ENCODE peak calls at places on chromosomes 7 and 10, in six cellular contexts. U is activated effector memory CD4-positive, alpha-beta T cell treated with anti-CD3 and anti-CD28 coated beads, Interleukin-2, amount 50 U/mL, for 16 hours; T is GM12865; Z is AG10803; L is H9; G is T47D. H is an unnamed sample.

GRCh38 chr7:81869670-81870069 is 99.8 kb upstream of the HGF start:
- DNase-seq in U (no peak), T (peak), Z (peak), L (no peak), G (no peak), H (no peak)

GRCh38 chr7:95321720-95322119 is 2.6 kb downstream of the PON1 start:
- DNase-seq in U (no peak), T (no peak), Z (no peak), L (no peak), G (no peak), H (no peak)

GRCh38 chr7:3109516-3109915 is 65.8 kb upstream of the CARD11 start:
- DNase-seq in U (peak), T (no peak), Z (no peak), L (no peak), G (no peak), H (no peak)

GRCh38 chr7:36870625-36871354 is 146.5 kb upstream of the AOAH start:
- DNase-seq in U (no peak), T (no peak), Z (no peak), L (no peak), G (no peak), H (no peak)

GRCh38 chr10:86706401-86706841 is 38.1 kb downstream of the LDB3 start:
- DNase-seq in U (no peak), T (no peak), Z (no peak), L (no peak), G (no peak), H (no peak)

GRCh38 chr10:25018703-25019102 is 2.3 kb downstream of the THNSL1 start:
- DNase-seq in U (no peak), T (no peak), Z (no peak), L (no peak), G (no peak), H (no peak)

GRCh38 chr10:114458955-114459354 is 54.7 kb upstream of the AFAP1L2 start:
- DNase-seq in U (no peak), T (peak), Z (peak), L (peak), G (peak), H (peak)

GRCh38 chr7:155459867-155460461 is 2.0 kb downstream of the EN2 start:
- DNase-seq in U (no peak), T (no peak), Z (no peak), L (no peak), G (no peak), H (no peak)

GRCh38 chr10:87957702-87958101 is 94.3 kb downstream of the PTEN start:
- DNase-seq in U (no peak), T (no peak), Z (no peak), L (no peak), G (no peak), H (no peak)

GRCh38 chr7:107980671-107981190 is 22.2 kb downstream of the LAMB1 start:
- DNase-seq in U (no peak), T (no peak), Z (no peak), L (no peak), G (no peak), H (no peak)

GRCh38 chr10:60896033-60896432 is 48.0 kb downstream of the RHOBTB1 start:
- DNase-seq in U (no peak), T (no peak), Z (peak), L (no peak), G (no peak), H (no peak)

GRCh38 chr10:88913803-88914202 is 33.8 kb downstream of the STAMBPL1 start:
- DNase-seq in U (no peak), T (no peak), Z (no peak), L (no peak), G (no peak), H (no peak)

GRCh38 chr10:7826971-7827370 is 8.7 kb downstream of the TAF3 start:
- DNase-seq in U (no peak), T (no peak), Z (peak), L (peak), G (no peak), H (no peak)

GRCh38 chr10:97297556-97298222 is 5.3 kb upstream of the ARHGAP19 start:
- DNase-seq in U (no peak), T (no peak), Z (no peak), L (no peak), G (no peak), H (no peak)

GRCh38 chr7:38880454-38880853 is 28.5 kb downstream of the VPS41 start:
- DNase-seq in U (no peak), T (no peak), Z (no peak), L (no peak), G (no peak), H (no peak)

GRCh38 chr7:8014399-8014798 is 45.8 kb downstream of the GLCCI1 start:
- DNase-seq in U (no peak), T (no peak), Z (no peak), L (no peak), G (peak), H (no peak)

GRCh38 chr7:156896388-156897022 is 3.5 kb upstream of the LMBR1 start:
- DNase-seq in U (no peak), T (peak), Z (no peak), L (no peak), G (no peak), H (no peak)

GRCh38 chr10:103695584-103696005 is 159.8 kb downstream of the SH3PXD2A start:
- DNase-seq in U (no peak), T (peak), Z (peak), L (no peak), G (no peak), H (no peak)